ENCODE peak calls at places on chromosomes 5 and 9, in five cellular contexts. O, P, S, V and M are unnamed samples.

GRCh38 chr5:38456657-38457056 is 99.8 kb downstream of the LIFR start:
- DNase-seq in O (no peak), P (no peak), S (no peak), V (peak; percentile 41), M (no peak)

GRCh38 chr5:160262151-160262550 is 32.8 kb downstream of the FABP6 start:
- DNase-seq in O (no peak), P (no peak), S (no peak), V (no peak), M (no peak)

GRCh38 chr5:776862-777711 is 7.4 kb downstream of the ZDHHC11B start:
- DNase-seq in O (no peak), P (no peak), S (no peak), V (peak; percentile 54), M (no peak)

GRCh38 chr9:104142799-104143553 is 48.9 kb downstream of the SMC2 start:
- DNase-seq in O (no peak), P (no peak), S (no peak), V (no peak), M (no peak)

GRCh38 chr9:131289301-131290038 is at the start of gene PLPP7:
- DNase-seq in O (peak; percentile 48), P (no peak), S (peak; percentile 73), V (peak; percentile 59), M (no peak)

GRCh38 chr9:73179594-73179993 is 27.9 kb downstream of the ANXA1 start:
- DNase-seq in O (peak; percentile 16), P (no peak), S (peak; percentile 80), V (peak; percentile 58), M (peak; percentile 32)

GRCh38 chr5:173742432-173742816 is 126.0 kb upstream of the BOD1 start:
- DNase-seq in O (no peak), P (no peak), S (no peak), V (no peak), M (no peak)

GRCh38 chr9:87973791-87974292 is 491 bp downstream of the CDK20 start:
- DNase-seq in O (no peak), P (no peak), S (peak; percentile 12), V (no peak), M (no peak)

GRCh38 chr9:133516961-133517350 is 7.8 kb downstream of the MYMK start:
- DNase-seq in O (no peak), P (no peak), S (no peak), V (no peak), M (no peak)